ENCODE peak calls at places on chromosomes 1 and 21, in eight cellular contexts. C, Z, S, Q, B, H, P and J are unnamed samples.

GRCh38 chr1:83882906-83883305 is 116.0 kb downstream of the TTLL7 start:
- DNase-seq in H (no peak), S (peak; percentile 24), Q (peak; percentile 28), P (peak; percentile 79), Z (no peak), B (peak; percentile 61), C (no peak), J (no peak)

GRCh38 chr1:112718691-112719418 is 3.7 kb upstream of the PPM1J start:
- DNase-seq in C (peak; percentile 62), Q (peak; percentile 81), B (peak; percentile 53), P (peak; percentile 61), S (no peak), Z (peak; percentile 98), H (peak; percentile 96), J (peak; percentile 58)

GRCh38 chr1:204154525-204155255 is 2.8 kb upstream of the ETNK2 start:
- DNase-seq in P (no peak), C (no peak), Z (no peak), B (no peak), S (no peak), H (no peak), Q (no peak), J (no peak)

GRCh38 chr1:108590947-108591346 is 31.0 kb downstream of the EEIG2 start:
- DNase-seq in Z (no peak), S (no peak), Q (no peak), P (no peak), C (peak; percentile 86), H (no peak), B (peak; percentile 97), J (no peak)

GRCh38 chr21:31222142-31222541 is 121.9 kb downstream of the TIAM1 start:
- DNase-seq in B (peak; percentile 75), C (no peak), S (no peak), P (no peak), Z (no peak), Q (no peak), H (no peak), J (no peak)

GRCh38 chr1:61873994-61874393 is 131.7 kb downstream of the PATJ start:
- DNase-seq in S (no peak), Q (no peak), P (no peak), B (no peak), H (no peak), Z (no peak), C (no peak), J (no peak)

GRCh38 chr1:218351617-218352438 is 6.7 kb downstream of the TGFB2 start:
- DNase-seq in H (peak; percentile 83), Z (no peak), B (peak; percentile 79), P (peak; percentile 44), S (no peak), C (peak; percentile 32), Q (no peak), J (peak; percentile 10)

GRCh38 chr1:55140546-55140983 is 74.6 kb downstream of the USP24 start:
- DNase-seq in S (peak; percentile 54), Q (peak; percentile 84), B (peak; percentile 93), H (no peak), P (peak; percentile 88), C (peak; percentile 74), Z (no peak), J (no peak)

GRCh38 chr1:180611016-180611930 is 20.5 kb upstream of the XPR1 start:
- DNase-seq in P (no peak), B (peak; percentile 39), C (no peak), H (no peak), Z (no peak), S (no peak), Q (no peak), J (no peak)

GRCh38 chr1:199353906-199354305 is 673.6 kb upstream of the NR5A2 start:
- DNase-seq in Z (no peak), H (no peak), S (no peak), Q (no peak), C (no peak), P (no peak), B (peak; percentile 6), J (no peak)

GRCh38 chr21:35491920-35492678 is 443.0 kb upstream of the RUNX1 start:
- DNase-seq in B (no peak), S (no peak), Q (no peak), Z (no peak), C (no peak), H (no peak), P (no peak), J (no peak)

GRCh38 chr1:13996334-13996733 is 296.3 kb downstream of the PRDM2 start:
- DNase-seq in P (no peak), Z (no peak), H (no peak), C (no peak), S (no peak), Q (no peak), B (no peak), J (no peak)

GRCh38 chr1:151523331-151523730 is 12.1 kb downstream of the CGN start:
- DNase-seq in C (no peak), Z (no peak), H (no peak), B (no peak), Q (no peak), S (no peak), P (no peak), J (no peak)

DNA sequence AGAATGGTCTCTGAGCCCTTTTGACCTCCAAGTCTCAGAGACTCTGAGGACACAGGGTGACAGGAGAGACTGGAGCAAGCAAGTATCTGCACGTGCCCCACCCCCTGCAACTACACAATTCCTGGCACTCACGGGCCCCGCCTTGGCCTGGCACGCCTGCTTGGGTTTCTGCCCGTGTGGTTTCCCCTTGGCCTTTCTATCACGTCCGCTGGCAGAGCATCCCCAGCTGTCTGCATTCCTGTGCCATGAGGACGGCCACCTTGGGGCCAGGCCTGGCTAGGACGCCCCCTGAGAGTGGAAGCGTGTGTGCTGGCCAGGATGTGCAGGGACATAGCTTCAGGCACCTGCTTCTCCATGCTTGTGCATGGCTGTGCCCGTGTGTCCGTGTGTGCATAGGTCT is 14.3 kb upstream of the EDN2 start:
- DNase-seq in S (no peak), Z (no peak), H (no peak), C (no peak), B (peak; percentile 77), P (no peak), Q (peak; percentile 91), J (no peak)
- H3K27ac ChIP-seq in S (peak overlapping the region; percentile 24), Z (peak overlapping the region; percentile 61), H (no peak overlapping the region), C (no peak overlapping the region), B (no peak overlapping the region), P (no peak overlapping the region), Q (peak overlapping the region; percentile 78), J (no peak overlapping the region)

DNA sequence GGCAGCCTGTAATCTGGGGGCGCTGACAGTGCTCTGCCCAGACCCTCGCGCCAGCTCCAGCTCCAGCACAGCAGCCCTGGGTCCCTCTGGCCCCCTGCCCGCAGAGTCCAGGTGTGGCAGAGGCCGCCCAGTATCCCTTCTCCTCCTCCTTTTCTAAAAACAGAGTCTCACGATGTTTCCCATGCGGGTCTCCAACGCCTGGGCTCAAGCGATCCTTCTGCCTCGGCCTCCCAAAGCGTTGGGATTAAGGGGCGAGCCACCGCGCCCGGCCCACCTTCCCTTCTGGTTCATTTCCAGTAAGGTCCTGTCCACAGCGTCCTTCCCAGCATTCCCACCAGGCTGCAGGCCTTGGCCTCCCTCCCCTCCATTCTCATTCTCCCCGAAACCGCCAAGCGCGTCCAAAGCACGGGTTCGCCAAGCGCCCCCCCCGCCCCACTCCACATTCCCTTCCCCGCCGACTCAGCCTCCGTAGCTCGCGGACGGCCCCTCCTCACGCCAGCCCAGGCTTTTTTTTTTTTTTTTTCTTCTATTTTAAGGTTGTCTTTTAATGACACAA is 2.0 kb upstream of the PCBP3 start:
- DNase-seq in P (no peak), Z (no peak), C (no peak), S (no peak), B (no peak), H (peak; percentile 84), Q (no peak), J (no peak)
- H3K27ac ChIP-seq in P (no peak overlapping the region), Z (no peak overlapping the region), C (no peak overlapping the region), S (no peak overlapping the region), B (no peak overlapping the region), H (peak overlapping the region; percentile 85), Q (peak overlapping the region; percentile 74), J (peak overlapping the region; percentile 26)

DNA sequence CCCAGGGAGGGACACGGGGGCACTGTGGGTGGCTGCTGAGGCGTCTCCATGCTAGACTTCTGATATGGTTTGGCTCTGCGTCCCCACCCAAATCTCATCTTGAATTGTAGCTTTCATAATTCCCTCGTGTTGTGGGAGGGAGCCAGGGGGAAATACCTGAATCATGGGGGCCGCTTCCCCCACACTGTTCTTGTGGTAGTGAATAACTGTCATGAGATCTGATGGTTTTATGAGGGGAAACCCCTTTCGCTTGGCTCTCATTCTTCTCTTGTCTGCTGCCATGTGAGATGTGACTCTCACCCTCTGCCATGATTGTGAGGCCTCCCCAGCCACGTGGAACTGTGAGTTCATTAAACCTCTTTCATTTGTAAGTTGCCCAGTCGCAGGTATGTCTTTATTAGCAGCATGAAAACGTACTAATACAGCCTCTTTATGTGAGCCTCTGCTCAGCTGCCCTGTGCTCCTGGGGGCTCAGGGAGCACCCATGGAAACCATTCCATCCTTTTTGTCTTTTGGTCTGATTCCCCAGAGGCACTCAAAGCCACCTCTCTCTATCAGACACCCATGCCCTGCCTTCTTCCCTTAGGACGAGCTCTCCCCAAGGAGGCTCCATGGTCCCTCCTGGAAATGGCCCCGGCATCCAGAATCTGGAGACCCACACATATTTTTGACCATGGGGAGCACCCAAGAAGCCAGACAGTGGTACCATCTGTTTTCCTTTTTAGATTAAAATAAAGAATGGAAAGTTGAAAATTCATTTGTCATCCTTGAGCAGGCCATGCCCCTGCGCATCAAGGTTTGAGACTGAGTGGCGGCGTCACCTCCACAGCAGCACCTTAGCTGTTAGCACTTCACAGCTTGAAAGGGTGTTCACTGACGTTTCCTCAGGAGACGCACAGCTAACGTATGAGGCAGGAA is 65.9 kb upstream of the FAM20B start:
- DNase-seq in P (no peak), Q (no peak), C (no peak), S (no peak), Z (no peak), B (no peak), H (no peak), J (no peak)
- H3K27ac ChIP-seq in P (no peak overlapping the region), Q (no peak overlapping the region), C (no peak overlapping the region), S (no peak overlapping the region), Z (no peak overlapping the region), B (no peak overlapping the region), H (no peak overlapping the region), J (no peak overlapping the region)

GRCh38 chr1:91851130-91852010 is 34.6 kb downstream of the TGFBR3 start:
- DNase-seq in B (peak; percentile 96), Z (peak; percentile 84), S (no peak), Q (peak; percentile 89), C (no peak), P (no peak), H (peak; percentile 85), J (no peak)

GRCh38 chr1:91857557-91858239 is 28.3 kb downstream of the TGFBR3 start:
- DNase-seq in H (no peak), C (no peak), S (no peak), Z (no peak), P (no peak), Q (no peak), B (no peak), J (no peak)

GRCh38 chr1:91853397-91853796 is 32.6 kb downstream of the TGFBR3 start:
- DNase-seq in B (no peak), S (no peak), H (no peak), C (no peak), Z (no peak), Q (no peak), P (no peak), J (no peak)

GRCh38 chr1:91856996-91857395 is 29.0 kb downstream of the TGFBR3 start:
- DNase-seq in P (no peak), Q (no peak), Z (no peak), B (no peak), H (no peak), S (no peak), C (no peak), J (no peak)

DNA sequence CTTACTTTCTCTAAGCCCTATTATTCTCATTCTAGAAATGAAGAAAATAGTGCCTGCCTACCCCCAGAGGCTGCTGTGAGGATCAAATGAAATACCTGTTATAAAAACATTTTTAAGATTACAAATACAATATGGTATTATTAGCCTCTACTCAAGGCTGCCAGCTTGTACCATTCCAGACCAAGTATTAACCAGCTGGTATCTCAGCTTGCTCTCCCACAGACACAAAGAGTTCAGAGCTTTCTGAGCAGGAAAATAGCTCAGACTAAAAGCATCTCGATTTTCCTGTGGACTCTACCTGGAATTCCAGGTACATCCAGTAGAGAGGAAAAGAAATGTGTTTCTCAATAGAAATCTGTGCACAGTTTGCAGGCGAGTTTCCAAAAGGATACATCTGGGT is 31.1 kb downstream of the TGFBR3 start:
- DNase-seq in P (no peak), H (no peak), C (no peak), Z (no peak), S (no peak), Q (no peak), B (no peak), J (no peak)
- H3K27ac ChIP-seq in P (no peak overlapping the region), H (no peak overlapping the region), C (no peak overlapping the region), Z (no peak overlapping the region), S (no peak overlapping the region), Q (no peak overlapping the region), B (no peak overlapping the region), J (no peak overlapping the region)